ENCODE peak calls at places on chromosome 13, in four cellular contexts. V is midbrain, L is choroid plexus epithelial cell, D is Right ventricle myocardium inferior. A is an unnamed sample.

GRCh38 chr13:29578300-29579048 is 17.0 kb downstream of the SLC7A1 start:
- DNase-seq in L (no peak), D (no peak), V (no peak), A (no peak)

GRCh38 chr13:107563099-107563925 is 652.0 kb downstream of the LIG4 start:
- DNase-seq in D (no peak), V (peak), L (peak), A (no peak)

GRCh38 chr13:65535360-65535759 is 1694.8 kb downstream of the PCDH9 start:
- DNase-seq in L (no peak), D (no peak), V (no peak), A (no peak)

GRCh38 chr13:76863022-76863421 is 23.2 kb downstream of the KCTD12 start:
- DNase-seq in L (no peak), V (no peak), D (no peak), A (no peak)

GRCh38 chr13:40592035-40592434 is 74.4 kb downstream of the FOXO1 start:
- DNase-seq in L (no peak), D (no peak), V (no peak), A (no peak)

GRCh38 chr13:73717632-73718031 is 416.6 kb downstream of the KLF12 start:
- DNase-seq in D (no peak), V (no peak), L (peak), A (peak)

GRCh38 chr13:109642358-109642757 is 144.0 kb downstream of the IRS2 start:
- DNase-seq in V (no peak), L (no peak), D (no peak), A (no peak)

GRCh38 chr13:67101730-67102467 is 128.2 kb downstream of the PCDH9 start:
- DNase-seq in D (no peak), V (peak), L (peak), A (no peak)

GRCh38 chr13:36718146-36718545 is 44.3 kb downstream of the SERTM1 start:
- DNase-seq in D (no peak), V (no peak), L (peak), A (peak)

A was measured in fibroblast of pulmonary artery.